ENCODE peak calls at places on chromosomes 5 and 9, in nine cellular contexts. One of them, this sample, is unnamed.

GRCh38 chr5:92353107-92354030 is 970.3 kb upstream of the ARRDC3 start:
- DNase-seq in heart left ventricle: no peak
- DNase-seq in naive B cell: no peak
- DNase-seq in CD8-positive, alpha-beta T cell: no peak
- DNase-seq in hepatocyte: peak; percentile 8
- DNase-seq in EL: peak; percentile 58
- DNase-seq in H9: no peak
- DNase-seq in GF-D8: no peak
- DNase-seq in Peyer's patch: no peak
- DNase-seq in this sample: peak; percentile 70

GRCh38 chr5:139392678-139393496 is 2.0 kb downstream of the PROB1 start:
- DNase-seq in EL: peak; percentile 65
- DNase-seq in CD8-positive, alpha-beta T cell: peak; percentile 48
- DNase-seq in Peyer's patch: peak; percentile 86
- DNase-seq in naive B cell: peak; percentile 88
- DNase-seq in GF-D8: peak; percentile 40
- DNase-seq in H9: peak; percentile 91
- DNase-seq in hepatocyte: peak; percentile 80
- DNase-seq in heart left ventricle: peak; percentile 57
- DNase-seq in this sample: peak; percentile 59

GRCh38 chr5:74641014-74641777 is 668 bp upstream of the ENC1 start:
- DNase-seq in GF-D8: no peak
- DNase-seq in heart left ventricle: peak; percentile 87
- DNase-seq in hepatocyte: peak; percentile 95
- DNase-seq in Peyer's patch: peak; percentile 54
- DNase-seq in naive B cell: peak; percentile 50
- DNase-seq in H9: peak; percentile 84
- DNase-seq in CD8-positive, alpha-beta T cell: no peak
- DNase-seq in EL: peak; percentile 90
- DNase-seq in this sample: peak; percentile 81

GRCh38 chr9:94672811-94673487 is 33.6 kb upstream of the FBP1 start:
- DNase-seq in CD8-positive, alpha-beta T cell: no peak
- DNase-seq in EL: peak; percentile 89
- DNase-seq in Peyer's patch: no peak
- DNase-seq in heart left ventricle: no peak
- DNase-seq in GF-D8: no peak
- DNase-seq in H9: no peak
- DNase-seq in hepatocyte: no peak
- DNase-seq in naive B cell: no peak
- DNase-seq in this sample: peak; percentile 91

GRCh38 chr5:74903165-74903787 is 37.1 kb upstream of the FAM169A start:
- DNase-seq in H9: peak; percentile 92
- DNase-seq in GF-D8: no peak
- DNase-seq in Peyer's patch: no peak
- DNase-seq in CD8-positive, alpha-beta T cell: no peak
- DNase-seq in EL: peak; percentile 15
- DNase-seq in heart left ventricle: no peak
- DNase-seq in naive B cell: peak; percentile 17
- DNase-seq in hepatocyte: peak; percentile 78
- DNase-seq in this sample: no peak

GRCh38 chr5:1409386-1410110 is 35.7 kb downstream of the SLC6A3 start:
- DNase-seq in Peyer's patch: no peak
- DNase-seq in naive B cell: no peak
- DNase-seq in CD8-positive, alpha-beta T cell: no peak
- DNase-seq in heart left ventricle: no peak
- DNase-seq in H9: peak; percentile 52
- DNase-seq in GF-D8: no peak
- DNase-seq in hepatocyte: peak; percentile 51
- DNase-seq in EL: peak; percentile 12
- DNase-seq in this sample: peak; percentile 24

GRCh38 chr5:139513852-139514485 is 31.4 kb upstream of the STING1 start:
- DNase-seq in CD8-positive, alpha-beta T cell: no peak
- DNase-seq in H9: no peak
- DNase-seq in EL: no peak
- DNase-seq in GF-D8: no peak
- DNase-seq in hepatocyte: no peak
- DNase-seq in naive B cell: no peak
- DNase-seq in Peyer's patch: no peak
- DNase-seq in heart left ventricle: no peak
- DNase-seq in this sample: no peak

GRCh38 chr5:151094054-151094858 is 13.4 kb upstream of the TNIP1 start:
- DNase-seq in H9: no peak
- DNase-seq in naive B cell: peak; percentile 45
- DNase-seq in CD8-positive, alpha-beta T cell: no peak
- DNase-seq in GF-D8: no peak
- DNase-seq in Peyer's patch: peak; percentile 54
- DNase-seq in heart left ventricle: no peak
- DNase-seq in hepatocyte: peak; percentile 50
- DNase-seq in EL: peak; percentile 66
- DNase-seq in this sample: peak; percentile 52

GRCh38 chr9:2053883-2054845 is 39.0 kb downstream of the SMARCA2 start:
- DNase-seq in CD8-positive, alpha-beta T cell: peak; percentile 43
- DNase-seq in EL: peak; percentile 75
- DNase-seq in H9: no peak
- DNase-seq in Peyer's patch: peak; percentile 78
- DNase-seq in GF-D8: peak; percentile 12
- DNase-seq in hepatocyte: no peak
- DNase-seq in naive B cell: peak; percentile 83
- DNase-seq in heart left ventricle: no peak
- DNase-seq in this sample: peak; percentile 84

GRCh38 chr5:180069589-180070247 is 1.8 kb downstream of the RNF130 start:
- DNase-seq in Peyer's patch: peak; percentile 36
- DNase-seq in GF-D8: peak; percentile 96
- DNase-seq in naive B cell: peak; percentile 29
- DNase-seq in hepatocyte: no peak
- DNase-seq in heart left ventricle: peak; percentile 48
- DNase-seq in CD8-positive, alpha-beta T cell: no peak
- DNase-seq in H9: no peak
- DNase-seq in EL: no peak
- DNase-seq in this sample: no peak

GRCh38 chr5:10081584-10081983 is 168.1 kb downstream of the ATPSCKMT start:
- DNase-seq in H9: no peak
- DNase-seq in Peyer's patch: no peak
- DNase-seq in heart left ventricle: no peak
- DNase-seq in CD8-positive, alpha-beta T cell: no peak
- DNase-seq in hepatocyte: no peak
- DNase-seq in GF-D8: no peak
- DNase-seq in EL: no peak
- DNase-seq in naive B cell: no peak
- DNase-seq in this sample: no peak

GRCh38 chr9:110669439-110669838 is 848 bp downstream of the MUSK start:
- DNase-seq in CD8-positive, alpha-beta T cell: no peak
- DNase-seq in hepatocyte: no peak
- DNase-seq in heart left ventricle: no peak
- DNase-seq in GF-D8: no peak
- DNase-seq in Peyer's patch: no peak
- DNase-seq in EL: no peak
- DNase-seq in H9: no peak
- DNase-seq in naive B cell: no peak
- DNase-seq in this sample: peak; percentile 13

GRCh38 chr5:57054135-57054534 is 102.2 kb upstream of the MIER3 start:
- DNase-seq in GF-D8: no peak
- DNase-seq in hepatocyte: no peak
- DNase-seq in Peyer's patch: no peak
- DNase-seq in H9: no peak
- DNase-seq in heart left ventricle: no peak
- DNase-seq in EL: no peak
- DNase-seq in CD8-positive, alpha-beta T cell: no peak
- DNase-seq in naive B cell: no peak
- DNase-seq in this sample: no peak

GRCh38 chr5:378976-379742 is 57.6 kb downstream of the AHRR start:
- DNase-seq in heart left ventricle: no peak
- DNase-seq in hepatocyte: no peak
- DNase-seq in naive B cell: no peak
- DNase-seq in H9: peak; percentile 19
- DNase-seq in CD8-positive, alpha-beta T cell: no peak
- DNase-seq in EL: peak; percentile 57
- DNase-seq in Peyer's patch: peak; percentile 11
- DNase-seq in GF-D8: no peak
- DNase-seq in this sample: peak; percentile 63

GRCh38 chr9:92165472-92165871 is 50.3 kb upstream of the SPTLC1 start:
- DNase-seq in naive B cell: no peak
- DNase-seq in Peyer's patch: no peak
- DNase-seq in heart left ventricle: no peak
- DNase-seq in GF-D8: no peak
- DNase-seq in hepatocyte: no peak
- DNase-seq in EL: no peak
- DNase-seq in H9: no peak
- DNase-seq in CD8-positive, alpha-beta T cell: no peak
- DNase-seq in this sample: no peak

This sample was measured in EH.